ENCODE peak calls at places on chromosomes 1 and 21, in four cellular contexts. M, J, I and E are unnamed samples.

GRCh38 chr1:182164273-182164672 is 102.8 kb upstream of the ZNF648 start:
- DNase-seq in M (no peak), J (no peak), I (no peak), E (no peak)

GRCh38 chr1:12052008-12052573 is 11.0 kb upstream of the TNFRSF8 start:
- DNase-seq in M (no peak), J (peak), I (peak), E (no peak)

GRCh38 chr1:62210960-62211359 is 16.3 kb downstream of the L1TD1 start:
- DNase-seq in M (no peak), J (no peak), I (no peak), E (no peak)

GRCh38 chr1:203325004-203325417 is 19.7 kb downstream of the BTG2 start:
- DNase-seq in M (no peak), J (peak), I (no peak), E (no peak)

GRCh38 chr1:226882187-226882586 is 11.8 kb downstream of the PSEN2 start:
- DNase-seq in M (no peak), J (no peak), I (no peak), E (no peak)

GRCh38 chr1:18556364-18556763 is 74.3 kb upstream of the PAX7 start:
- DNase-seq in M (peak), J (no peak), I (peak), E (no peak)

GRCh38 chr21:15063821-15064575 is 802 bp downstream of the NRIP1 start:
- DNase-seq in M (no peak), J (no peak), I (peak), E (peak)

GRCh38 chr1:176885756-176886155 is 278.8 kb downstream of the ASTN1 start:
- DNase-seq in M (no peak), J (no peak), I (no peak), E (no peak)

GRCh38 chr1:14443164-14443787 is 155.2 kb upstream of the KAZN start:
- DNase-seq in M (no peak), J (no peak), I (peak), E (no peak)

GRCh38 chr1:62076286-62076685 is 118.4 kb upstream of the L1TD1 start:
- DNase-seq in M (peak), J (no peak), I (peak), E (no peak)

GRCh38 chr1:4170548-4170947 is 270.5 kb upstream of the C1orf174 start:
- DNase-seq in M (no peak), J (no peak), I (no peak), E (no peak)

GRCh38 chr21:17359781-17360180 is 153.1 kb upstream of the CXADR start:
- DNase-seq in M (no peak), J (no peak), I (no peak), E (no peak)

GRCh38 chr1:167000546-167000945 is 11.5 kb downstream of the MAEL start:
- DNase-seq in M (no peak), J (no peak), I (no peak), E (no peak)

GRCh38 chr1:169193191-169193850 is 86.8 kb downstream of the ATP1B1 start:
- DNase-seq in M (no peak), J (no peak), I (peak), E (no peak)

GRCh38 chr1:185325413-185325812 is 8.4 kb upstream of the IVNS1ABP start:
- DNase-seq in M (peak), J (no peak), I (peak), E (no peak)

GRCh38 chr21:20882462-20883415 is 115.5 kb upstream of the NCAM2 start:
- DNase-seq in M (no peak), J (no peak), I (peak), E (peak)

GRCh38 chr1:244111008-244111407 is 59.9 kb downstream of the ZBTB18 start:
- DNase-seq in M (no peak), J (peak), I (no peak), E (no peak)

GRCh38 chr1:165633624-165634023 is 2.6 kb downstream of the MGST3 start:
- DNase-seq in M (no peak), J (no peak), I (no peak), E (no peak)

GRCh38 chr1:52237430-52237829 is 95.5 kb downstream of the ZFYVE9 start:
- DNase-seq in M (no peak), J (no peak), I (peak), E (no peak)

GRCh38 chr21:41744028-41744940 is 22.6 kb downstream of the RIPK4 start:
- DNase-seq in M (no peak), J (no peak), I (no peak), E (no peak)

GRCh38 chr1:24900985-24901781 is 28.9 kb downstream of the RUNX3 start:
- DNase-seq in M (no peak), J (no peak), I (no peak), E (no peak)

GRCh38 chr1:52032785-52033131 is 852 bp downstream of the KTI12 start:
- DNase-seq in M (peak), J (no peak), I (peak), E (peak)

GRCh38 chr1:202576816-202577215 is 133.4 kb downstream of the SYT2 start:
- DNase-seq in M (peak), J (no peak), I (no peak), E (no peak)

GRCh38 chr1:3890389-3891328 is 9.4 kb downstream of the C1orf174 start:
- DNase-seq in M (no peak), J (no peak), I (no peak), E (no peak)

GRCh38 chr1:22412932-22413727 is 38.5 kb upstream of the ZBTB40 start:
- DNase-seq in M (no peak), J (no peak), I (no peak), E (no peak)

GRCh38 chr1:56758135-56758534 is 61.1 kb downstream of the FYB2 start:
- DNase-seq in M (peak), J (no peak), I (peak), E (peak)

GRCh38 chr1:244626709-244627108 is 26.2 kb upstream of the DESI2 start:
- DNase-seq in M (no peak), J (no peak), I (no peak), E (no peak)

GRCh38 chr1:41241748-41242644 is at the start of gene SCMH1:
- DNase-seq in M (no peak), J (no peak), I (peak), E (peak)

GRCh38 chr1:160261526-160261877 is 847 bp downstream of the DCAF8 start:
- DNase-seq in M (peak), J (peak), I (peak), E (no peak)

GRCh38 chr1:24964811-24965570 is 34.9 kb upstream of the RUNX3 start:
- DNase-seq in M (no peak), J (peak), I (no peak), E (no peak)

GRCh38 chr1:181190362-181191035 is 102.0 kb downstream of the IER5 start:
- DNase-seq in M (no peak), J (no peak), I (peak), E (no peak)

GRCh38 chr1:2372551-2373490 is 18.5 kb downstream of the MORN1 start:
- DNase-seq in M (no peak), J (no peak), I (no peak), E (peak)
- TF ChIP-seq TCF7 in M (no peak), J (no peak), I (no peak), E (no peak)

GRCh38 chr1:248924696-248925532 is 18.9 kb downstream of the PGBD2 start:
- DNase-seq in M (peak), J (peak), I (peak), E (peak)

GRCh38 chr1:248923932-248924331 is 17.9 kb downstream of the PGBD2 start:
- DNase-seq in M (no peak), J (no peak), I (no peak), E (no peak)

GRCh38 chr1:248926401-248927182 is 20.6 kb downstream of the PGBD2 start:
- DNase-seq in M (no peak), J (no peak), I (peak), E (no peak)
- TF ChIP-seq TCF7 in M (no peak), J (no peak), I (no peak), E (no peak)

DNA sequence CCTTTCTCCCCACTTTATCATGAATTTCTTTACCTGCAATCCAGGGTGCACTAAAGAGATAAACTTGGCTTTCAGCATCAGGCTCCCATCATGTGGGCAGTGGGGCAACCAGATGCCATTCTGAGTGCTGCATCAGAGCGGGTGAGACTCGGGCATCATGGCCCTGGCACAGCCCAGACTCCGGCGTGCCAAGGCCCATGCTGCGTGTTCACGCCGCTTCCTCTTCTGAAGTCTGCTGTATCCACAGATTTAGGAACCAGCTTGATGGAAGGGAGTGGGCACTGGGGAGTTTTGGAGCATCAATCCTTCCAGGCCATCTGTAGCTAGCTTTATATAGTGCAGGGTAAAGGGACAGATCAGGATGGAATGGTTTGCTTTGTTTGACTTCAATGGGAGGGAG is 36.0 kb upstream of the PLXNA2 start:
- DNase-seq in M (no peak), J (no peak), I (no peak), E (no peak)
- TF ChIP-seq TCF7 in M (no peak), J (no peak), I (no peak), E (no peak)

GRCh38 chr21:45535341-45536081 is 6.7 kb downstream of the SLC19A1 start:
- DNase-seq in M (no peak), J (no peak), I (no peak), E (peak)
- TF ChIP-seq TCF7 in M (no peak), J (no peak), I (no peak), E (no peak)

DNA sequence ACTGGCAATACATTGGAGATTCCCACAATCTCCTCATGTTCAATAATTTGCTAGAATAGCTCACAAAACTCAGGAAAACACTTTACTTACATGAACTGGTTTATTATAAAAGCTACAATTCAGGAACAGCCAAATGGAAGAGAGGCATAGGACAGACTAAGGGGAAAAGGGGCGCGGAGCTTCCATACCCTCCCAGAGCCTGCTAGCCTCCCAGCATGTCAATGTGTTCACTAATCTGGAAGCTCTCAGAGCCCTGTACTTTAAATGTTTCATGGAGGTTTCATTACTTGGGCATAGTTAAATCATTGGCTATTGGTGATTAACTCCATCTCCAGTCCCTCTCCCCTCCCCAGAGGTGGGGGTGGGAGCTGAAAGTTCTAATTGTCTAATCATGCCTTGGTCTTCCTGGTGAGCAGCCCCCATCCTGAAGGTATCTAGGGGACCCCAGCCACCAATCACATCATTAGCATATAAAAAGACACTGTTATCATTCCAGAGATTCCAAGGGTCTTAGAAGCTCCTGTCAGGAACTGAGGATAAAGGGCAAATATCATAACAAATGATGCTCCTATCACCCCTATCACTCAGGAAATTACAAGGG is 10.9 kb upstream of the DMRTB1 start:
- DNase-seq in M (no peak), J (no peak), I (no peak), E (no peak)
- TF ChIP-seq TCF7 in M (no peak), J (no peak), I (no peak), E (no peak)

GRCh38 chr1:183279835-183280234 is 93.8 kb downstream of the LAMC2 start:
- DNase-seq in M (peak), J (no peak), I (no peak), E (no peak)

GRCh38 chr1:183276386-183276785 is 90.3 kb downstream of the LAMC2 start:
- DNase-seq in M (no peak), J (no peak), I (no peak), E (no peak)

GRCh38 chr1:183275322-183275721 is 89.3 kb downstream of the LAMC2 start:
- DNase-seq in M (no peak), J (no peak), I (no peak), E (no peak)

GRCh38 chr1:183278736-183279591 is 92.9 kb downstream of the LAMC2 start:
- DNase-seq in M (no peak), J (no peak), I (no peak), E (no peak)

DNA sequence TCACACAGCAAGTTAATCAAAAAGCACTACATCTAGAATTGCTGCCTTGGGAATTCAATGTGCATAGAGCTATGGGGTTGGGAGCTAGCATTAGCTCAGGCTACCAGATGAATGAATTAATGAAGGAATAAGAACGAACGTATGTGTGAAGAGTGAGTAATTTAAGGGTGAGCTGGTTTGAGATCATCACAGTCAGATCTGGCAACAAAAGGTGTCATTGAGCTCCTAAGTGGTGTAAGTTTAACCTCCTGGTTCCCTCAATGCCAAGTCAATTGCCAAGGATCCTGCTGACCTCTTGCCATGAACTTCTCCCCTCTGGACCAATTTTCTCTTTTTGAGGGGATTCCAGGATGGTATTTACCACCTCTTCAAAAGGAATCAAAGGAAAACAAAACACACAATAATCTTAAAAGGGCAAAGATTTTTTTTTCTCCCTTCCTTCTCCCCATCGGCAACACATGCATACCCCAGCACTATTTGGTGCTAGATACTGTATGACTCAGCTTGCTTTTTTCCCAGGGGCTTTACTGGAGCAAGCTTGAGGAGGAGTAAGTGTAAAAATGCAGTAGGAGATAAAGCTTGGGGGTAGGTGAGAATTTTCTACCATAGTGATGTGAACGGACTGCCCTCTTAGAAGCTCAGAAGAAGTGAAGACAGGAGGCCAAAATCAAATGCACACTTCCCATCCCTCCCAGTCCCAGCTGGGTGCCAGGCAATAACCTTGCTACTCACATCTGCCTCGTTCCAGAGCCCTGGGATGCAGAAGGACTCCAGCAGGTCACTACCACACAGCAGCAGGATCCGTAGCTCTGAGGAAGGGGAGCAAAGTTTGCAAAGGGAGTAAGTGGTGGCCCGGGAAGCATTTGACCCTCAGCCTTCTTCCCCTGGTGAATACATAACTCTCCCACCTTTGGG is 92.0 kb downstream of the LAMC2 start:
- DNase-seq in M (no peak), J (no peak), I (no peak), E (no peak)
- TF ChIP-seq TCF7 in M (no peak), J (no peak), I (no peak), E (no peak)

GRCh38 chr1:50421768-50422674 is 1.2 kb downstream of the DMRTA2 start:
- DNase-seq in M (no peak), J (no peak), I (no peak), E (peak)

GRCh38 chr1:50423670-50424000 is 392 bp upstream of the DMRTA2 start:
- DNase-seq in M (no peak), J (no peak), I (no peak), E (no peak)

GRCh38 chr1:50421366-50421748 is 1.9 kb downstream of the DMRTA2 start:
- DNase-seq in M (no peak), J (no peak), I (no peak), E (peak)

GRCh38 chr1:50422946-50423669 is at the start of gene DMRTA2:
- DNase-seq in M (no peak), J (no peak), I (no peak), E (peak)

GRCh38 chr1:50422675-50422945 is 633 bp downstream of the DMRTA2 start:
- DNase-seq in M (no peak), J (no peak), I (no peak), E (no peak)
- TF ChIP-seq TCF7 in M (no peak), J (no peak), I (no peak), E (no peak)

GRCh38 chr1:43329995-43330751 is 7.4 kb upstream of the MPL start:
- DNase-seq in M (no peak), J (no peak), I (peak), E (peak)
- TF ChIP-seq TCF7 in M (no peak), J (no peak), I (no peak), E (no peak)

GRCh38 chr1:164625004-164625617 is 66.1 kb downstream of the PBX1 start:
- DNase-seq in M (no peak), J (no peak), I (no peak), E (no peak)
- TF ChIP-seq TCF7 in M (no peak), J (no peak), I (no peak), E (no peak)

DNA sequence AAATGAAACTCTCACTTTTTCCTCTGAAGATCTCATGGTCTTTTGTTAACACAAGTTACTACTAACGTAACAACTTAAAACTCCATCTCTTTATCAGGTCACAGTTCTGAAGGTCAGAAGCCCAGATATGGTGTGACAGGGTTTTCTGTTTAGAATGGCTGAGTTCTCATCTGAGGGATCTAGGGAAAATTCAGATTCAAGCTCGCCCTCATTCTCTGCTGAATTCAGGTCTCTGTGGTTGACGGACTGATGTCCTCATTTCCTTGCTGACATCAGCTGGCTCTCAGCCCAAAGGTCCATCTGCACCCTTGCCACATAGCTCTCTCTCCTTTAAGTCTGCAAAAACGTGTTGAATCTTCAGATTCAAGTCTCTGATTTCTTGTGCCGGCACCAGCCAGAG is 6.1 kb upstream of the NTPCR start:
- DNase-seq in M (no peak), J (no peak), I (no peak), E (no peak)
- TF ChIP-seq TCF7 in M (no peak), J (no peak), I (no peak), E (no peak)